ENCODE peak calls at places on chromosomes 7 and 10, in six cellular contexts. One of them, this sample, is unnamed.

GRCh38 chr10:31833753-31834152 is 94.9 kb downstream of the ARHGAP12 start:
- DNase-seq in neuronal stem cell: no peak
- DNase-seq in uterus: no peak
- DNase-seq in effector memory CD4-positive, alpha-beta T cell: no peak
- DNase-seq in esophagus squamous epithelium: no peak
- DNase-seq in mesenchymal stem cell: no peak
- DNase-seq in this sample: no peak

GRCh38 chr10:131842351-131843088 is 58.3 kb upstream of the PPP2R2D start:
- DNase-seq in neuronal stem cell: no peak
- DNase-seq in uterus: peak; percentile 4
- DNase-seq in effector memory CD4-positive, alpha-beta T cell: no peak
- DNase-seq in esophagus squamous epithelium: no peak
- DNase-seq in mesenchymal stem cell: no peak
- DNase-seq in this sample: peak; percentile 73

GRCh38 chr7:104627516-104627915 is 299.1 kb downstream of the LHFPL3 start:
- DNase-seq in neuronal stem cell: peak; percentile 47
- DNase-seq in uterus: no peak
- DNase-seq in effector memory CD4-positive, alpha-beta T cell: no peak
- DNase-seq in esophagus squamous epithelium: no peak
- DNase-seq in mesenchymal stem cell: no peak
- DNase-seq in this sample: no peak

GRCh38 chr7:139618482-139619366 is 95.2 kb downstream of the CLEC2L start:
- DNase-seq in neuronal stem cell: peak; percentile 27
- DNase-seq in uterus: peak; percentile 31
- DNase-seq in effector memory CD4-positive, alpha-beta T cell: no peak
- DNase-seq in esophagus squamous epithelium: no peak
- DNase-seq in mesenchymal stem cell: peak; percentile 42
- DNase-seq in this sample: no peak

GRCh38 chr10:97572214-97572989 is at the start of gene ANKRD2:
- DNase-seq in neuronal stem cell: peak; percentile 45
- DNase-seq in uterus: peak; percentile 71
- DNase-seq in effector memory CD4-positive, alpha-beta T cell: no peak
- DNase-seq in esophagus squamous epithelium: no peak
- DNase-seq in mesenchymal stem cell: peak; percentile 73
- DNase-seq in this sample: peak; percentile 86

GRCh38 chr10:89591796-89592271 is 53.2 kb downstream of the PANK1 start:
- DNase-seq in neuronal stem cell: no peak
- DNase-seq in uterus: peak; percentile 18
- DNase-seq in effector memory CD4-positive, alpha-beta T cell: no peak
- DNase-seq in esophagus squamous epithelium: no peak
- DNase-seq in mesenchymal stem cell: peak; percentile 43
- DNase-seq in this sample: no peak

GRCh38 chr7:30770936-30771858 is at the start of gene MINDY4:
- DNase-seq in neuronal stem cell: peak; percentile 79
- DNase-seq in uterus: peak; percentile 87
- DNase-seq in effector memory CD4-positive, alpha-beta T cell: peak; percentile 34
- DNase-seq in esophagus squamous epithelium: no peak
- DNase-seq in mesenchymal stem cell: peak; percentile 88
- DNase-seq in this sample: peak; percentile 86

GRCh38 chr7:74203157-74203556 is 6.6 kb upstream of the LAT2 start:
- DNase-seq in neuronal stem cell: peak; percentile 14
- DNase-seq in uterus: no peak
- DNase-seq in effector memory CD4-positive, alpha-beta T cell: no peak
- DNase-seq in esophagus squamous epithelium: no peak
- DNase-seq in mesenchymal stem cell: peak; percentile 63
- DNase-seq in this sample: peak; percentile 54

GRCh38 chr10:114174462-114175190 is 623 bp upstream of the CCDC186 start:
- DNase-seq in neuronal stem cell: no peak
- DNase-seq in uterus: no peak
- DNase-seq in effector memory CD4-positive, alpha-beta T cell: peak; percentile 45
- DNase-seq in esophagus squamous epithelium: peak; percentile 37
- DNase-seq in mesenchymal stem cell: peak; percentile 66
- DNase-seq in this sample: peak; percentile 87

GRCh38 chr10:21069278-21069677 is 172.2 kb upstream of the NEBL start:
- DNase-seq in neuronal stem cell: no peak
- DNase-seq in uterus: no peak
- DNase-seq in effector memory CD4-positive, alpha-beta T cell: no peak
- DNase-seq in esophagus squamous epithelium: no peak
- DNase-seq in mesenchymal stem cell: no peak
- DNase-seq in this sample: no peak

GRCh38 chr10:96720422-96721206 is at the start of gene PIK3AP1:
- DNase-seq in neuronal stem cell: peak; percentile 30
- DNase-seq in uterus: peak; percentile 21
- DNase-seq in effector memory CD4-positive, alpha-beta T cell: no peak
- DNase-seq in esophagus squamous epithelium: no peak
- DNase-seq in mesenchymal stem cell: no peak
- DNase-seq in this sample: no peak

GRCh38 chr10:116760919-116761318 is 18.6 kb upstream of the HSPA12A start:
- DNase-seq in neuronal stem cell: no peak
- DNase-seq in uterus: no peak
- DNase-seq in effector memory CD4-positive, alpha-beta T cell: no peak
- DNase-seq in esophagus squamous epithelium: no peak
- DNase-seq in mesenchymal stem cell: no peak
- DNase-seq in this sample: no peak

GRCh38 chr7:40306596-40306995 is 171.8 kb downstream of the SUGCT start:
- DNase-seq in neuronal stem cell: no peak
- DNase-seq in uterus: no peak
- DNase-seq in effector memory CD4-positive, alpha-beta T cell: no peak
- DNase-seq in esophagus squamous epithelium: no peak
- DNase-seq in mesenchymal stem cell: peak; percentile 41
- DNase-seq in this sample: no peak

GRCh38 chr7:24882989-24883631 is 96.9 kb downstream of the OSBPL3 start:
- DNase-seq in neuronal stem cell: no peak
- DNase-seq in uterus: peak; percentile 32
- DNase-seq in effector memory CD4-positive, alpha-beta T cell: no peak
- DNase-seq in esophagus squamous epithelium: no peak
- DNase-seq in mesenchymal stem cell: peak; percentile 45
- DNase-seq in this sample: peak; percentile 72

GRCh38 chr10:24991298-24991697 is 24.7 kb downstream of the ENKUR start:
- DNase-seq in neuronal stem cell: no peak
- DNase-seq in uterus: no peak
- DNase-seq in effector memory CD4-positive, alpha-beta T cell: no peak
- DNase-seq in esophagus squamous epithelium: no peak
- DNase-seq in mesenchymal stem cell: no peak
- DNase-seq in this sample: no peak
- H3K4me1 ChIP-seq in neuronal stem cell: peaks cover 5% of the 10 kb centered on the region
- H3K4me1 ChIP-seq in uterus: no peaks in the 10 kb centered on the region
- H3K4me1 ChIP-seq in effector memory CD4-positive, alpha-beta T cell: no peaks in the 10 kb centered on the region
- H3K4me1 ChIP-seq in esophagus squamous epithelium: no peaks in the 10 kb centered on the region
- H3K4me1 ChIP-seq in mesenchymal stem cell: no peaks in the 10 kb centered on the region
- H3K4me1 ChIP-seq in this sample: no peaks in the 10 kb centered on the region

DNA sequence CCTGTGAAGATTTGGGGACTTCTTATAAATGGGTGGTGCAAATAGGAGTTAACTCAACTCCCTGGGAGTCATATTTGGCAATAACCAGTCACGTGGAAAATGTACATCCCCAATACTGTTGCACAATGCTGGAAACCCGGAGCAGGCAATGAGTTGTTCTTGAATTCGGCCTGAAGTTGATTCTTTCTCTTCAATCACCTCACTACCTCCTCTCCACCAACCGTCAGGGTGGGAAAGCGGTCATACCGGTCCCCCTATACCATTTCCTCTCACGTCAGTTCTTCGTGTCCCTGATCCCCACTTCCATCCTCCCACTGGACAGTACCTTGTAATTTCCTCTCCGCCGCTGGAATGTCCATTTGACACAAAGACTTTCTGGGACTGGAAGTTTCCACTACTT is 2.8 kb downstream of the GIMAP5 start:
- DNase-seq in neuronal stem cell: no peak
- DNase-seq in uterus: no peak
- DNase-seq in effector memory CD4-positive, alpha-beta T cell: no peak
- DNase-seq in esophagus squamous epithelium: no peak
- DNase-seq in mesenchymal stem cell: no peak
- DNase-seq in this sample: no peak
- H3K4me3 ChIP-seq in neuronal stem cell: no peak overlapping the region
- H3K4me3 ChIP-seq in uterus: peak overlapping the region; percentile 31
- H3K4me3 ChIP-seq in effector memory CD4-positive, alpha-beta T cell: peak overlapping the region; percentile 86
- H3K4me3 ChIP-seq in esophagus squamous epithelium: peak overlapping the region; percentile 45
- H3K4me3 ChIP-seq in mesenchymal stem cell: no peak overlapping the region
- H3K4me3 ChIP-seq in this sample: peak overlapping the region; percentile 48

GRCh38 chr10:133008736-133009135 is 66.4 kb upstream of the CFAP46 start:
- DNase-seq in neuronal stem cell: no peak
- DNase-seq in uterus: no peak
- DNase-seq in effector memory CD4-positive, alpha-beta T cell: no peak
- DNase-seq in esophagus squamous epithelium: no peak
- DNase-seq in mesenchymal stem cell: no peak
- DNase-seq in this sample: no peak
- H3K27ac ChIP-seq in neuronal stem cell: no peak overlapping the region
- H3K27ac ChIP-seq in uterus: no peak overlapping the region
- H3K27ac ChIP-seq in effector memory CD4-positive, alpha-beta T cell: no peak overlapping the region
- H3K27ac ChIP-seq in esophagus squamous epithelium: no peak overlapping the region
- H3K27ac ChIP-seq in mesenchymal stem cell: no peak overlapping the region
- H3K27ac ChIP-seq in this sample: no peak overlapping the region

GRCh38 chr7:117480978-117481377 is 1.2 kb downstream of the CFTR start:
- DNase-seq in neuronal stem cell: no peak
- DNase-seq in uterus: no peak
- DNase-seq in effector memory CD4-positive, alpha-beta T cell: no peak
- DNase-seq in esophagus squamous epithelium: no peak
- DNase-seq in mesenchymal stem cell: no peak
- DNase-seq in this sample: no peak
- H3K4me1 ChIP-seq in neuronal stem cell: peaks cover 4% of the 10 kb centered on the region
- H3K4me1 ChIP-seq in uterus: no peaks in the 10 kb centered on the region
- H3K4me1 ChIP-seq in effector memory CD4-positive, alpha-beta T cell: no peaks in the 10 kb centered on the region
- H3K4me1 ChIP-seq in esophagus squamous epithelium: peaks cover 4% of the 10 kb centered on the region
- H3K4me1 ChIP-seq in mesenchymal stem cell: peaks cover 4% of the 10 kb centered on the region
- H3K4me1 ChIP-seq in this sample: peaks cover 11% of the 10 kb centered on the region

GRCh38 chr7:130902755-130903357 is 168.8 kb upstream of the KLF14 start:
- DNase-seq in neuronal stem cell: no peak
- DNase-seq in uterus: no peak
- DNase-seq in effector memory CD4-positive, alpha-beta T cell: no peak
- DNase-seq in esophagus squamous epithelium: no peak
- DNase-seq in mesenchymal stem cell: peak; percentile 32
- DNase-seq in this sample: no peak

GRCh38 chr7:130899638-130900401 is 165.8 kb upstream of the KLF14 start:
- DNase-seq in neuronal stem cell: no peak
- DNase-seq in uterus: no peak
- DNase-seq in effector memory CD4-positive, alpha-beta T cell: no peak
- DNase-seq in esophagus squamous epithelium: no peak
- DNase-seq in mesenchymal stem cell: peak; percentile 37
- DNase-seq in this sample: no peak

GRCh38 chr7:130900471-130901076 is 166.6 kb upstream of the KLF14 start:
- DNase-seq in neuronal stem cell: no peak
- DNase-seq in uterus: no peak
- DNase-seq in effector memory CD4-positive, alpha-beta T cell: no peak
- DNase-seq in esophagus squamous epithelium: no peak
- DNase-seq in mesenchymal stem cell: no peak
- DNase-seq in this sample: no peak

GRCh38 chr7:130903358-130903974 is 169.5 kb upstream of the KLF14 start:
- DNase-seq in neuronal stem cell: no peak
- DNase-seq in uterus: no peak
- DNase-seq in effector memory CD4-positive, alpha-beta T cell: peak; percentile 50
- DNase-seq in esophagus squamous epithelium: no peak
- DNase-seq in mesenchymal stem cell: peak; percentile 99
- DNase-seq in this sample: no peak

DNA sequence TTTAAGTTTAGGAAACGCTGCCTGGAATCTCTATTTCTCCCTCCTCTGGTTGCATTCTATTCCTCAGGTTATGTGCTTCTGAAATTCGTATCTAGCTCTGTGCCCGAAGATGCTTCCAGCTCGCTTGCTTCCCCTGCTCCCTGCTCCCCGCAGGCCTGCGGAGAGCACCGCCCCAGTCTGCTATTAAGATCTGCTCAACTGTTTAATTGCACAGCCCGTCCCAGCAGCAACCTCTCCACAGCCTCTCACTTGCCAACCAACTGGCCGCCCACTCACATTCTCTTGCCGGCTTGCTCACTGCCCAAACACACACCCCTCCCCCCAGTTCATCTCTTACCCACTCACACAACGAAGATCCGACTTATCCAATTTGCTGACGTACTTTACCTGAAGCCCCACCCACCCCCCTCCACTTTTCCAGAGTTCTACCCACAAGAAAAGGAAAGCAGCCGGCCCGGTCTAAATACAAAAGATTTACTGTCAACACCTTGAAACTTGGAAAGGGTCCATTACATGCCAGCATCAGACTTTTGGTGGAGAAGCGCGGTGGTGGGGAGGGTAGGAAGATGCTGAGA is 167.3 kb upstream of the KLF14 start:
- DNase-seq in neuronal stem cell: no peak
- DNase-seq in uterus: peak; percentile 81
- DNase-seq in effector memory CD4-positive, alpha-beta T cell: no peak
- DNase-seq in esophagus squamous epithelium: no peak
- DNase-seq in mesenchymal stem cell: peak; percentile 81
- DNase-seq in this sample: no peak
- H3K4me3 ChIP-seq in neuronal stem cell: no peak overlapping the region
- H3K4me3 ChIP-seq in uterus: no peak overlapping the region
- H3K4me3 ChIP-seq in effector memory CD4-positive, alpha-beta T cell: no peak overlapping the region
- H3K4me3 ChIP-seq in esophagus squamous epithelium: no peak overlapping the region
- H3K4me3 ChIP-seq in mesenchymal stem cell: no peak overlapping the region
- H3K4me3 ChIP-seq in this sample: no peak overlapping the region

This sample was measured in suprapubic skin.